ENCODE peak calls at places on chromosomes 7 and 10, in eight cellular contexts. F is non-pigmented ciliary epithelial cell; W is kidney glomerular epithelial cell; L is renal cortical epithelial cell; J is mammary epithelial cell; O is T-helper 17 cell; K is Daoy; Z is naive thymus-derived CD4-positive, alpha-beta T cell. Y is an unnamed sample.
A peak's percentile ranks its signal among the peaks of the same experiment; 100 is the strongest.

GRCh38 chr7:26284995-26285632 is 6.5 kb upstream of the SNX10 start:
- DNase-seq in F (no peak), W (no peak), L (no peak), J (peak; percentile 47), O (no peak), K (peak; percentile 43), Z (peak; percentile 24), Y (no peak)

GRCh38 chr7:65276822-65277221 is 96.8 kb upstream of the ZNF92 start:
- DNase-seq in F (no peak), W (no peak), L (no peak), J (no peak), O (no peak), K (no peak), Z (no peak), Y (no peak)

GRCh38 chr7:889391-889790 is 13.0 kb downstream of the GET4 start:
- DNase-seq in F (no peak), W (no peak), L (no peak), J (no peak), O (no peak), K (no peak), Z (no peak), Y (no peak)

GRCh38 chr7:121373177-121373576 is 22.9 kb downstream of the FAM3C start:
- DNase-seq in F (no peak), W (no peak), L (no peak), J (no peak), O (no peak), K (no peak), Z (no peak), Y (no peak)

GRCh38 chr7:111756687-111757178 is 194.4 kb upstream of the IMMP2L start:
- DNase-seq in F (no peak), W (no peak), L (no peak), J (peak; percentile 23), O (no peak), K (peak; percentile 76), Z (no peak), Y (no peak)

GRCh38 chr7:154627571-154628290 is 375.2 kb downstream of the PAXIP1 start:
- DNase-seq in F (no peak), W (no peak), L (no peak), J (no peak), O (no peak), K (peak; percentile 76), Z (no peak), Y (no peak)

GRCh38 chr7:5379576-5379975 is 44.1 kb downstream of the TNRC18 start:
- DNase-seq in F (no peak), W (no peak), L (no peak), J (no peak), O (no peak), K (no peak), Z (no peak), Y (no peak)

GRCh38 chr7:30911561-30911969 is at the start of gene AQP1:
- DNase-seq in F (no peak), W (no peak), L (peak; percentile 46), J (no peak), O (no peak), K (peak; percentile 59), Z (no peak), Y (no peak)

GRCh38 chr10:62503871-62504270 is 129.7 kb downstream of the ZNF365 start:
- DNase-seq in F (no peak), W (no peak), L (no peak), J (no peak), O (no peak), K (no peak), Z (no peak), Y (no peak)

GRCh38 chr7:128352138-128352537 is 8.4 kb upstream of the RBM28 start:
- DNase-seq in F (no peak), W (no peak), L (peak; percentile 12), J (no peak), O (no peak), K (peak; percentile 85), Z (no peak), Y (no peak)

GRCh38 chr7:99155207-99155606 is 11.3 kb upstream of the SMURF1 start:
- DNase-seq in F (no peak), W (no peak), L (no peak), J (no peak), O (no peak), K (no peak), Z (no peak), Y (no peak)

GRCh38 chr7:151035024-151035717 is 6.9 kb downstream of the ABCB8 start:
- DNase-seq in F (no peak), W (no peak), L (no peak), J (no peak), O (no peak), K (no peak), Z (no peak), Y (no peak)

GRCh38 chr7:30548762-30549344 is 44.2 kb upstream of the GGCT start:
- DNase-seq in F (no peak), W (peak; percentile 40), L (peak; percentile 69), J (peak; percentile 77), O (no peak), K (peak; percentile 82), Z (no peak), Y (no peak)

GRCh38 chr10:100656479-100656878 is 88.9 kb upstream of the PAX2 start:
- DNase-seq in F (no peak), W (no peak), L (peak; percentile 50), J (peak; percentile 68), O (no peak), K (peak; percentile 35), Z (no peak), Y (no peak)

GRCh38 chr10:17737021-17737965 is 14.7 kb upstream of the TMEM236 start:
- DNase-seq in F (no peak), W (peak; percentile 24), L (peak; percentile 40), J (peak; percentile 11), O (no peak), K (no peak), Z (peak; percentile 11), Y (no peak)

GRCh38 chr7:55060690-55061414 is 42.0 kb downstream of the EGFR start:
- DNase-seq in F (no peak), W (no peak), L (no peak), J (no peak), O (no peak), K (no peak), Z (no peak), Y (no peak)

GRCh38 chr7:78510580-78511188 is 712.1 kb downstream of the PHTF2 start:
- DNase-seq in F (no peak), W (peak; percentile 67), L (peak; percentile 48), J (peak; percentile 15), O (no peak), K (no peak), Z (no peak), Y (no peak)

GRCh38 chr7:29839302-29839701 is 33.0 kb downstream of the WIPF3 start:
- DNase-seq in F (peak; percentile 26), W (no peak), L (no peak), J (peak; percentile 4), O (no peak), K (peak; percentile 79), Z (no peak), Y (no peak)

GRCh38 chr10:17092216-17092944 is 37.2 kb downstream of the CUBN start:
- DNase-seq in F (no peak), W (no peak), L (no peak), J (no peak), O (no peak), K (no peak), Z (no peak), Y (no peak)

GRCh38 chr7:22093003-22093402 is 147.3 kb upstream of the CDCA7L start:
- DNase-seq in F (no peak), W (no peak), L (no peak), J (no peak), O (no peak), K (no peak), Z (no peak), Y (no peak)

GRCh38 chr7:139121-139520 is 53.2 kb upstream of the FAM20C start:
- DNase-seq in F (no peak), W (no peak), L (no peak), J (no peak), O (no peak), K (no peak), Z (no peak), Y (no peak)

GRCh38 chr10:104337985-104338735 is at the start of gene ITPRIP:
- DNase-seq in F (no peak), W (peak; percentile 89), L (peak; percentile 77), J (peak; percentile 82), O (peak; percentile 53), K (peak; percentile 70), Z (peak; percentile 88), Y (peak; percentile 59)

GRCh38 chr7:90596745-90597526 is 815 bp downstream of the CDK14 start:
- DNase-seq in F (no peak), W (peak; percentile 46), L (no peak), J (peak; percentile 57), O (no peak), K (peak; percentile 46), Z (no peak), Y (no peak)

GRCh38 chr7:127933116-127933515 is 98.1 kb downstream of the LRRC4 start:
- DNase-seq in F (no peak), W (no peak), L (no peak), J (no peak), O (no peak), K (no peak), Z (no peak), Y (no peak)

GRCh38 chr7:12322287-12322902 is 81.3 kb downstream of the VWDE start:
- DNase-seq in F (peak; percentile 9), W (no peak), L (peak; percentile 33), J (no peak), O (no peak), K (peak; percentile 5), Z (peak; percentile 39), Y (no peak)

GRCh38 chr7:149866817-149867447 is 6.8 kb upstream of the ATP6V0E2 start:
- DNase-seq in F (no peak), W (no peak), L (no peak), J (no peak), O (no peak), K (peak; percentile 51), Z (no peak), Y (no peak)

GRCh38 chr10:46273506-46274477 is 13.0 kb upstream of the ANTXRL start:
- DNase-seq in F (no peak), W (no peak), L (no peak), J (no peak), O (no peak), K (no peak), Z (no peak), Y (no peak)

GRCh38 chr7:158386355-158386618 is 201.3 kb downstream of the PTPRN2 start:
- DNase-seq in F (no peak), W (no peak), L (no peak), J (no peak), O (no peak), K (no peak), Z (no peak), Y (no peak)

GRCh38 chr10:74151879-74152722 is 1.1 kb downstream of the ADK start:
- DNase-seq in F (no peak), W (no peak), L (no peak), J (no peak), O (no peak), K (no peak), Z (no peak), Y (no peak)

Y was measured in activated CD4-positive, alpha-beta T cell treated with anti-CD3 and anti-CD28 coated beads for 1 hour.